ENCODE peak calls at places on chromosomes 11 and 22, in ten cellular contexts. L, C, U, Q, Y, Z, F, H, D and V are unnamed samples.

GRCh38 chr11:85680897-85681296 is 5.1 kb downstream of the CCDC89 start:
- DNase-seq in Z (no peak), C (no peak), D (no peak), F (peak), U (no peak), L (no peak), H (no peak), Q (peak), Y (no peak), V (no peak)

GRCh38 chr11:100849009-100849913 is 162.2 kb downstream of the ARHGAP42 start:
- DNase-seq in Z (no peak), H (peak), C (no peak), D (no peak), F (peak), U (no peak), Y (no peak), Q (no peak), L (no peak), V (no peak)

GRCh38 chr11:125239585-125240331 is 75.2 kb downstream of the PKNOX2 start:
- DNase-seq in C (no peak), H (no peak), Z (no peak), L (no peak), U (no peak), Y (no peak), Q (no peak), F (no peak), D (no peak), V (no peak)

GRCh38 chr11:63882555-63883242 is 34.3 kb downstream of the RCOR2 start:
- DNase-seq in H (no peak), C (no peak), Q (peak), L (no peak), D (no peak), U (no peak), F (peak), Z (no peak), Y (no peak), V (no peak)

GRCh38 chr11:104256525-104256924 is 92.6 kb upstream of the PDGFD start:
- DNase-seq in U (no peak), Z (no peak), Q (no peak), C (no peak), F (peak), H (no peak), Y (peak), D (no peak), L (no peak), V (no peak)

GRCh38 chr11:69892237-69892985 is 73.2 kb upstream of the FGF3 start:
- DNase-seq in L (no peak), C (no peak), Y (no peak), D (no peak), H (no peak), Q (no peak), U (no peak), Z (no peak), F (no peak), V (no peak)

GRCh38 chr11:93494341-93494740 is 48.9 kb downstream of the SMCO4 start:
- DNase-seq in Y (no peak), F (no peak), Q (no peak), C (no peak), L (no peak), D (no peak), U (no peak), Z (no peak), H (no peak), V (no peak)

GRCh38 chr22:47333625-47334024 is 571.2 kb downstream of the TBC1D22A start:
- DNase-seq in Z (peak), L (no peak), D (no peak), U (no peak), Q (no peak), F (peak), Y (peak), C (no peak), H (no peak), V (no peak)

GRCh38 chr22:17269607-17270261 is 50.5 kb upstream of the ADA2 start:
- DNase-seq in Q (no peak), H (no peak), C (no peak), Z (peak), D (no peak), L (no peak), U (no peak), F (no peak), Y (no peak), V (no peak)

GRCh38 chr11:44453871-44454270 is 111.6 kb upstream of the CD82 start:
- DNase-seq in D (no peak), Z (no peak), C (no peak), Y (no peak), U (no peak), F (no peak), Q (no peak), L (no peak), H (no peak), V (no peak)

GRCh38 chr22:41909290-41910049 is 5.4 kb downstream of the SHISA8 start:
- DNase-seq in Y (no peak), C (no peak), Z (peak), D (no peak), U (no peak), F (no peak), L (no peak), H (no peak), Q (no peak), V (no peak)

GRCh38 chr22:41110968-41111367 is 18.6 kb downstream of the EP300 start:
- DNase-seq in Y (no peak), C (no peak), Z (no peak), L (no peak), D (no peak), H (no peak), F (no peak), U (no peak), Q (no peak), V (no peak)

GRCh38 chr22:28442951-28443876 is 236.4 kb downstream of the TTC28 start:
- DNase-seq in Y (peak), L (no peak), F (peak), Z (no peak), U (peak), C (peak), H (no peak), D (no peak), Q (peak), V (no peak)

GRCh38 chr11:9053631-9054030 is 37.8 kb downstream of the SCUBE2 start:
- DNase-seq in F (no peak), Z (no peak), U (no peak), H (peak), C (peak), L (no peak), Y (peak), Q (no peak), D (no peak), V (no peak)

GRCh38 chr11:27357250-27357649 is 5.8 kb downstream of the CCDC34 start:
- DNase-seq in Z (no peak), U (no peak), C (no peak), L (no peak), Y (no peak), F (no peak), H (no peak), Q (no peak), D (no peak), V (no peak)

GRCh38 chr11:60064115-60064514 is 7.7 kb downstream of the MS4A3 start:
- DNase-seq in U (no peak), Q (no peak), D (no peak), F (no peak), Z (no peak), H (no peak), C (no peak), Y (no peak), L (no peak), V (no peak)

GRCh38 chr11:45106440-45106839 is 40.0 kb upstream of the PRDM11 start:
- DNase-seq in C (no peak), D (no peak), Y (no peak), H (no peak), L (no peak), Z (no peak), U (no peak), F (no peak), Q (no peak), V (no peak)

GRCh38 chr11:43212279-43212678 is 99.5 kb upstream of the API5 start:
- DNase-seq in H (no peak), U (no peak), F (no peak), L (no peak), C (no peak), Z (no peak), Q (no peak), D (no peak), Y (no peak), V (no peak)

GRCh38 chr11:77517753-77518152 is 43.9 kb upstream of the PAK1 start:
- DNase-seq in Z (no peak), D (no peak), C (no peak), Y (no peak), U (no peak), H (no peak), L (no peak), F (no peak), Q (no peak), V (no peak)

GRCh38 chr11:26806209-26806608 is 84.3 kb upstream of the SLC5A12 start:
- DNase-seq in Y (peak), Z (no peak), H (peak), C (no peak), L (no peak), D (no peak), F (peak), U (no peak), Q (no peak), V (no peak)

GRCh38 chr11:94473177-94473799 is 20.4 kb downstream of the MRE11 start:
- DNase-seq in Q (no peak), C (no peak), Y (no peak), D (no peak), H (no peak), L (no peak), F (peak), U (no peak), Z (no peak), V (peak)

GRCh38 chr11:15768321-15768720 is 588.0 kb downstream of the SOX6 start:
- DNase-seq in H (no peak), Y (no peak), Q (no peak), C (no peak), L (no peak), D (no peak), U (no peak), F (no peak), Z (no peak), V (no peak)

GRCh38 chr11:88266919-88267318 is 70.6 kb downstream of the CTSC start:
- DNase-seq in U (no peak), Z (no peak), L (no peak), F (no peak), H (no peak), Y (no peak), C (no peak), D (no peak), Q (no peak), V (no peak)

GRCh38 chr11:122287401-122287800 is 171.4 kb upstream of the BLID start:
- DNase-seq in Y (no peak), F (no peak), Z (no peak), L (no peak), U (no peak), D (no peak), H (no peak), Q (no peak), C (no peak), V (no peak)

GRCh38 chr11:44628730-44629361 is 63.4 kb downstream of the CD82 start:
- DNase-seq in Q (no peak), Z (no peak), F (no peak), U (no peak), L (no peak), H (no peak), C (no peak), Y (no peak), D (no peak), V (no peak)

GRCh38 chr22:38422615-38423511 is 32.1 kb downstream of the KCNJ4 start:
- DNase-seq in Z (peak), Y (no peak), C (no peak), U (no peak), L (no peak), H (no peak), F (no peak), Q (no peak), D (no peak), V (no peak)

GRCh38 chr11:78798567-78799170 is 224.0 kb upstream of the NARS2 start:
- DNase-seq in U (no peak), C (peak), F (peak), L (peak), Q (no peak), D (peak), H (no peak), Y (peak), Z (peak), V (peak)

GRCh38 chr11:116224154-116224888 is 548.5 kb downstream of the BUD13 start:
- DNase-seq in Q (peak), U (no peak), F (peak), C (peak), Z (peak), D (no peak), L (peak), H (no peak), Y (peak), V (peak)

GRCh38 chr22:39175127-39176066 is 22.9 kb upstream of the CBX7 start:
- DNase-seq in Z (peak), H (no peak), L (no peak), U (no peak), F (no peak), Y (no peak), D (no peak), Q (no peak), C (no peak), V (no peak)

GRCh38 chr22:33573479-33573878 is 346.8 kb downstream of the LARGE1 start:
- DNase-seq in U (no peak), Q (no peak), C (no peak), D (no peak), F (no peak), L (no peak), Y (no peak), H (no peak), Z (no peak), V (no peak)

GRCh38 chr11:69156673-69157155 is 979 bp downstream of the SMIM38 start:
- DNase-seq in D (no peak), L (no peak), C (no peak), Y (peak), F (peak), H (no peak), Z (no peak), U (no peak), Q (no peak), V (no peak)

GRCh38 chr11:34324466-34324865 is 33.3 kb downstream of the ABTB2 start:
- DNase-seq in L (no peak), Z (no peak), U (no peak), Q (no peak), D (no peak), H (no peak), C (no peak), Y (no peak), F (no peak), V (no peak)

GRCh38 chr11:120722539-120722938 is 211.0 kb downstream of the GRIK4 start:
- DNase-seq in Z (no peak), H (no peak), Y (no peak), F (no peak), L (no peak), C (no peak), Q (no peak), U (no peak), D (no peak), V (no peak)

GRCh38 chr11:114081641-114082414 is 22.3 kb downstream of the ZBTB16 start:
- DNase-seq in L (no peak), Y (no peak), H (no peak), Z (no peak), D (no peak), C (no peak), U (no peak), F (peak), Q (no peak), V (no peak)

GRCh38 chr11:33615751-33616150 is 84.9 kb downstream of the C11orf91 start:
- DNase-seq in Z (no peak), Y (peak), F (no peak), C (no peak), Q (no peak), H (no peak), L (no peak), U (no peak), D (no peak), V (no peak)

GRCh38 chr11:35629914-35630313 is 11.7 kb downstream of the FJX1 start:
- DNase-seq in U (no peak), F (peak), Y (peak), Z (peak), C (no peak), H (peak), L (no peak), D (no peak), Q (no peak), V (no peak)

GRCh38 chr11:7219457-7219856 is 32.2 kb upstream of the SYT9 start:
- DNase-seq in C (no peak), U (no peak), Y (no peak), D (no peak), F (no peak), H (no peak), Z (no peak), Q (no peak), L (no peak), V (no peak)

GRCh38 chr22:36377022-36377631 is 10.6 kb downstream of the MYH9 start:
- DNase-seq in U (no peak), D (no peak), C (no peak), F (no peak), Q (peak), L (no peak), Y (peak), H (no peak), Z (no peak), V (no peak)

GRCh38 chr11:32072872-32073661 is 17.8 kb upstream of the RCN1 start:
- DNase-seq in L (no peak), C (no peak), F (peak), Q (no peak), D (no peak), Y (no peak), H (no peak), Z (no peak), U (no peak), V (no peak)

GRCh38 chr11:34960277-34960676 is 43.9 kb downstream of the PDHX start:
- DNase-seq in C (peak), F (no peak), D (no peak), H (no peak), U (no peak), Y (no peak), Z (no peak), Q (no peak), L (no peak), V (no peak)